ENCODE peak calls at places on chromosomes 3 and 15, in five cellular contexts. O is T-helper 9 cell; Y is stimulated activated CD4-positive, alpha-beta T cell treated with anti-CD3 and anti-CD28 coated beads, Interleukin-2, amount 100 ng/mL, for 48 hours; A is left lung; C is NCI-H1436. H is an unnamed sample.

GRCh38 chr3:50418845-50419244 is 59.5 kb upstream of the TMEM115 start:
- DNase-seq in O (no peak), Y (no peak), A (no peak), C (no peak), H (no peak)

GRCh38 chr3:9884555-9885165 is 4.6 kb upstream of the CIDEC start:
- DNase-seq in O (no peak), Y (no peak), A (no peak), C (no peak), H (no peak)

GRCh38 chr3:43055393-43055792 is 50.5 kb downstream of the POMGNT2 start:
- DNase-seq in O (no peak), Y (no peak), A (no peak), C (no peak), H (no peak)

GRCh38 chr3:104885214-104885814 is 481.4 kb upstream of the ALCAM start:
- DNase-seq in O (no peak), Y (no peak), A (no peak), C (no peak), H (no peak)

GRCh38 chr3:48155122-48155521 is 33.1 kb downstream of the CDC25A start:
- DNase-seq in O (no peak), Y (no peak), A (no peak), C (no peak), H (no peak)

GRCh38 chr3:144229237-144229830 is 257.7 kb downstream of the DIPK2A start:
- DNase-seq in O (no peak), Y (no peak), A (no peak), C (no peak), H (no peak)

GRCh38 chr15:33067456-33067855 is 127.1 kb downstream of the FMN1 start:
- DNase-seq in O (no peak), Y (no peak), A (no peak), C (no peak), H (no peak)

GRCh38 chr3:195897853-195898415 is 10.4 kb downstream of the TNK2 start:
- DNase-seq in O (no peak), Y (no peak), A (peak), C (no peak), H (no peak)

GRCh38 chr3:153137626-153138025 is 24.4 kb upstream of the RAP2B start:
- DNase-seq in O (no peak), Y (no peak), A (no peak), C (no peak), H (no peak)

GRCh38 chr15:41866263-41866703 is 27.6 kb downstream of the SPTBN5 start:
- DNase-seq in O (no peak), Y (no peak), A (no peak), C (no peak), H (no peak)

GRCh38 chr3:152835311-152836102 is 576 bp downstream of the P2RY1 start:
- DNase-seq in O (no peak), Y (peak), A (peak), C (no peak), H (peak)

GRCh38 chr15:39969871-39970270 is 36.0 kb downstream of the EIF2AK4 start:
- DNase-seq in O (no peak), Y (peak), A (no peak), C (no peak), H (no peak)

GRCh38 chr15:25188551-25189101 is 233.8 kb downstream of the SNRPN start:
- DNase-seq in O (no peak), Y (no peak), A (peak), C (no peak), H (no peak)

GRCh38 chr15:78204351-78205309 is 29.7 kb downstream of the ACSBG1 start:
- DNase-seq in O (no peak), Y (no peak), A (no peak), C (no peak), H (no peak)

GRCh38 chr3:133531981-133532380 is 41.5 kb upstream of the CDV3 start:
- DNase-seq in O (no peak), Y (no peak), A (no peak), C (no peak), H (no peak)

GRCh38 chr15:40737048-40737447 is 18.0 kb downstream of the RMDN3 start:
- DNase-seq in O (no peak), Y (no peak), A (no peak), C (no peak), H (no peak)

GRCh38 chr15:83372434-83372873 is 74.7 kb upstream of the SH3GL3 start:
- DNase-seq in O (no peak), Y (no peak), A (no peak), C (no peak), H (no peak)

GRCh38 chr3:25962255-25962654 is 172.4 kb downstream of the OXSM start:
- DNase-seq in O (no peak), Y (no peak), A (no peak), C (no peak), H (no peak)

GRCh38 chr15:70260096-70260495 is 162.4 kb upstream of the TLE3 start:
- DNase-seq in O (no peak), Y (no peak), A (no peak), C (no peak), H (no peak)

GRCh38 chr15:76327191-76328105 is 9.1 kb upstream of the ISL2 start:
- DNase-seq in O (no peak), Y (no peak), A (no peak), C (no peak), H (no peak)

H was measured in CD14-positive monocyte.